ENCODE peak calls at places on chromosomes 1 and 21, in seven cellular contexts. One of them, this sample, is unnamed.

GRCh38 chr1:204493882-204494280 is 724 bp downstream of the PIK3C2B start:
- DNase-seq in NCI-H510A: peak
- DNase-seq in heart right ventricle: peak
- DNase-seq in Ammon's horn: peak
- DNase-seq in EL: peak
- DNase-seq in AML-193: peak
- DNase-seq in left colon: peak
- DNase-seq in this sample: no peak

GRCh38 chr1:31003613-31004230 is 61.8 kb downstream of the PUM1 start:
- DNase-seq in left colon: no peak
- DNase-seq in heart right ventricle: no peak
- DNase-seq in Ammon's horn: no peak
- DNase-seq in EL: no peak
- DNase-seq in AML-193: no peak
- DNase-seq in NCI-H510A: no peak
- DNase-seq in this sample: no peak

GRCh38 chr1:29811727-29812396 is 575.5 kb downstream of the PTPRU start:
- DNase-seq in left colon: no peak
- DNase-seq in AML-193: no peak
- DNase-seq in NCI-H510A: no peak
- DNase-seq in Ammon's horn: no peak
- DNase-seq in heart right ventricle: no peak
- DNase-seq in EL: no peak
- DNase-seq in this sample: no peak

GRCh38 chr1:188023206-188023605 is 1194.5 kb downstream of the PLA2G4A start:
- DNase-seq in EL: peak
- DNase-seq in NCI-H510A: no peak
- DNase-seq in AML-193: no peak
- DNase-seq in heart right ventricle: no peak
- DNase-seq in Ammon's horn: no peak
- DNase-seq in left colon: no peak
- DNase-seq in this sample: no peak

GRCh38 chr1:87224209-87224608 is 104.5 kb upstream of the LMO4 start:
- DNase-seq in left colon: no peak
- DNase-seq in Ammon's horn: no peak
- DNase-seq in AML-193: no peak
- DNase-seq in NCI-H510A: no peak
- DNase-seq in heart right ventricle: no peak
- DNase-seq in EL: peak
- DNase-seq in this sample: peak

GRCh38 chr1:233109121-233109520 is 158.7 kb downstream of the NTPCR start:
- DNase-seq in EL: no peak
- DNase-seq in Ammon's horn: no peak
- DNase-seq in left colon: no peak
- DNase-seq in heart right ventricle: no peak
- DNase-seq in NCI-H510A: no peak
- DNase-seq in AML-193: no peak
- DNase-seq in this sample: no peak

GRCh38 chr1:202791102-202791747 is 17.0 kb downstream of the KDM5B start:
- DNase-seq in EL: no peak
- DNase-seq in AML-193: no peak
- DNase-seq in Ammon's horn: no peak
- DNase-seq in NCI-H510A: no peak
- DNase-seq in left colon: no peak
- DNase-seq in heart right ventricle: no peak
- DNase-seq in this sample: no peak

GRCh38 chr1:180777072-180777689 is 135.5 kb upstream of the KIAA1614 start:
- DNase-seq in AML-193: no peak
- DNase-seq in left colon: no peak
- DNase-seq in heart right ventricle: no peak
- DNase-seq in EL: no peak
- DNase-seq in NCI-H510A: no peak
- DNase-seq in Ammon's horn: no peak
- DNase-seq in this sample: no peak

GRCh38 chr21:32386195-32386870 is 6.5 kb downstream of the URB1 start:
- DNase-seq in EL: peak
- DNase-seq in heart right ventricle: peak
- DNase-seq in AML-193: no peak
- DNase-seq in left colon: no peak
- DNase-seq in NCI-H510A: no peak
- DNase-seq in Ammon's horn: no peak
- DNase-seq in this sample: no peak

GRCh38 chr1:225426395-225427248 is 1.2 kb downstream of the LBR start:
- DNase-seq in heart right ventricle: no peak
- DNase-seq in AML-193: peak
- DNase-seq in Ammon's horn: peak
- DNase-seq in NCI-H510A: no peak
- DNase-seq in EL: peak
- DNase-seq in left colon: peak
- DNase-seq in this sample: no peak

GRCh38 chr1:92817986-92818764 is 13.7 kb upstream of the RPL5 start:
- DNase-seq in NCI-H510A: no peak
- DNase-seq in heart right ventricle: peak
- DNase-seq in EL: no peak
- DNase-seq in left colon: no peak
- DNase-seq in AML-193: peak
- DNase-seq in Ammon's horn: no peak
- DNase-seq in this sample: no peak

GRCh38 chr1:232561381-232561780 is 68.6 kb downstream of the SIPA1L2 start:
- DNase-seq in heart right ventricle: no peak
- DNase-seq in left colon: no peak
- DNase-seq in AML-193: no peak
- DNase-seq in Ammon's horn: no peak
- DNase-seq in NCI-H510A: no peak
- DNase-seq in EL: no peak
- DNase-seq in this sample: no peak

GRCh38 chr1:42162181-42162580 is 2.4 kb downstream of the GUCA2A start:
- DNase-seq in heart right ventricle: no peak
- DNase-seq in Ammon's horn: no peak
- DNase-seq in AML-193: peak
- DNase-seq in left colon: no peak
- DNase-seq in NCI-H510A: no peak
- DNase-seq in EL: no peak
- DNase-seq in this sample: no peak

GRCh38 chr21:26366781-26367180 is 196.2 kb upstream of the APP start:
- DNase-seq in AML-193: no peak
- DNase-seq in NCI-H510A: no peak
- DNase-seq in Ammon's horn: no peak
- DNase-seq in heart right ventricle: no peak
- DNase-seq in left colon: no peak
- DNase-seq in EL: peak
- DNase-seq in this sample: no peak

GRCh38 chr1:93805027-93805426 is 74.0 kb downstream of the DNTTIP2 start:
- DNase-seq in AML-193: no peak
- DNase-seq in left colon: no peak
- DNase-seq in heart right ventricle: no peak
- DNase-seq in NCI-H510A: no peak
- DNase-seq in EL: no peak
- DNase-seq in Ammon's horn: no peak
- DNase-seq in this sample: no peak

GRCh38 chr1:165259236-165259635 is 97.3 kb downstream of the LMX1A start:
- DNase-seq in AML-193: no peak
- DNase-seq in EL: no peak
- DNase-seq in heart right ventricle: no peak
- DNase-seq in Ammon's horn: no peak
- DNase-seq in NCI-H510A: peak
- DNase-seq in left colon: no peak
- DNase-seq in this sample: no peak

GRCh38 chr1:229091721-229092136 is 179.2 kb upstream of the RAB4A start:
- DNase-seq in AML-193: no peak
- DNase-seq in Ammon's horn: no peak
- DNase-seq in left colon: no peak
- DNase-seq in NCI-H510A: no peak
- DNase-seq in EL: no peak
- DNase-seq in heart right ventricle: no peak
- DNase-seq in this sample: no peak

GRCh38 chr1:79082233-79082632 is 75.7 kb upstream of the ADGRL4 start:
- DNase-seq in EL: no peak
- DNase-seq in left colon: no peak
- DNase-seq in AML-193: no peak
- DNase-seq in Ammon's horn: no peak
- DNase-seq in NCI-H510A: no peak
- DNase-seq in heart right ventricle: no peak
- DNase-seq in this sample: no peak

GRCh38 chr1:33001282-33001681 is 35.4 kb downstream of the AK2 start:
- DNase-seq in EL: no peak
- DNase-seq in Ammon's horn: no peak
- DNase-seq in NCI-H510A: no peak
- DNase-seq in heart right ventricle: no peak
- DNase-seq in left colon: no peak
- DNase-seq in AML-193: peak
- DNase-seq in this sample: no peak

GRCh38 chr1:79646885-79647284 is 640.4 kb upstream of the ADGRL4 start:
- DNase-seq in NCI-H510A: no peak
- DNase-seq in AML-193: no peak
- DNase-seq in EL: no peak
- DNase-seq in Ammon's horn: no peak
- DNase-seq in heart right ventricle: no peak
- DNase-seq in left colon: no peak
- DNase-seq in this sample: no peak

GRCh38 chr1:159867322-159868064 is 5.0 kb upstream of the VSIG8 start:
- DNase-seq in heart right ventricle: no peak
- DNase-seq in left colon: peak
- DNase-seq in Ammon's horn: no peak
- DNase-seq in EL: no peak
- DNase-seq in AML-193: no peak
- DNase-seq in NCI-H510A: peak
- DNase-seq in this sample: peak

GRCh38 chr1:176522310-176522846 is 59.4 kb downstream of the PAPPA2 start:
- DNase-seq in heart right ventricle: no peak
- DNase-seq in NCI-H510A: no peak
- DNase-seq in Ammon's horn: no peak
- DNase-seq in left colon: no peak
- DNase-seq in AML-193: no peak
- DNase-seq in EL: no peak
- DNase-seq in this sample: no peak

GRCh38 chr21:32302560-32302959 is 3.9 kb downstream of the MRAP start:
- DNase-seq in left colon: no peak
- DNase-seq in heart right ventricle: no peak
- DNase-seq in AML-193: no peak
- DNase-seq in NCI-H510A: no peak
- DNase-seq in Ammon's horn: no peak
- DNase-seq in EL: no peak
- DNase-seq in this sample: no peak

GRCh38 chr1:3058263-3059030 is 10.6 kb upstream of the PRDM16 start:
- DNase-seq in heart right ventricle: no peak
- DNase-seq in EL: no peak
- DNase-seq in Ammon's horn: no peak
- DNase-seq in NCI-H510A: no peak
- DNase-seq in left colon: no peak
- DNase-seq in AML-193: no peak
- DNase-seq in this sample: no peak

GRCh38 chr1:161073474-161074121 is 3.9 kb upstream of the ARHGAP30 start:
- DNase-seq in Ammon's horn: no peak
- DNase-seq in NCI-H510A: no peak
- DNase-seq in EL: no peak
- DNase-seq in left colon: peak
- DNase-seq in heart right ventricle: no peak
- DNase-seq in AML-193: no peak
- DNase-seq in this sample: no peak

GRCh38 chr1:2540816-2541492 is 10.9 kb upstream of the HES5 start:
- DNase-seq in NCI-H510A: no peak
- DNase-seq in Ammon's horn: no peak
- DNase-seq in AML-193: no peak
- DNase-seq in EL: no peak
- DNase-seq in heart right ventricle: no peak
- DNase-seq in left colon: no peak
- DNase-seq in this sample: no peak

GRCh38 chr1:192732787-192733186 is 76.1 kb upstream of the RGS2 start:
- DNase-seq in AML-193: no peak
- DNase-seq in EL: peak
- DNase-seq in Ammon's horn: no peak
- DNase-seq in left colon: no peak
- DNase-seq in NCI-H510A: no peak
- DNase-seq in heart right ventricle: no peak
- DNase-seq in this sample: no peak

GRCh38 chr1:30920827-30921226 is 12.3 kb upstream of the SDC3 start:
- DNase-seq in AML-193: no peak
- DNase-seq in left colon: no peak
- DNase-seq in EL: no peak
- DNase-seq in heart right ventricle: no peak
- DNase-seq in Ammon's horn: no peak
- DNase-seq in NCI-H510A: no peak
- DNase-seq in this sample: no peak

This sample was measured in retinal pigment epithelial cell.